ENCODE peak calls at places on chromosomes 4 and X, in four cellular contexts. P, Y, H and S are unnamed samples.

GRCh38 chr4:39469429-39470077 is 10.7 kb downstream of the LIAS start:
- DNase-seq in P (peak), H (no peak), Y (no peak), S (peak)

GRCh38 chr4:875818-876423 is 50.0 kb upstream of the CPLX1 start:
- DNase-seq in P (no peak), H (no peak), Y (no peak), S (no peak)

GRCh38 chr4:164779080-164779479 is 25.1 kb downstream of the SMIM31 start:
- DNase-seq in P (no peak), H (no peak), Y (no peak), S (no peak)

GRCh38 chr4:102554482-102554881 is 53.3 kb downstream of the NFKB1 start:
- DNase-seq in P (no peak), H (peak), Y (peak), S (no peak)

GRCh38 chrX:21802054-21802660 is 37.3 kb upstream of the MBTPS2 start:
- DNase-seq in H (no peak), P (peak), Y (no peak), S (peak)

GRCh38 chrX:50108264-50108663 is 92.5 kb downstream of the AKAP4 start:
- DNase-seq in Y (no peak), H (no peak), P (no peak), S (no peak)

GRCh38 chr4:28490669-28491068 is 1630.0 kb downstream of the STIM2 start:
- DNase-seq in Y (no peak), P (no peak), H (no peak), S (no peak)

GRCh38 chr4:37964734-37965457 is 4.7 kb downstream of the PTTG2 start:
- DNase-seq in H (no peak), P (no peak), Y (no peak), S (no peak)

GRCh38 chr4:166301266-166301665 is 428.2 kb downstream of the TLL1 start:
- DNase-seq in H (no peak), P (no peak), Y (no peak), S (no peak)

GRCh38 chr4:138235419-138235952 is 6.7 kb downstream of the SLC7A11 start:
- DNase-seq in H (no peak), Y (no peak), P (no peak), S (peak)

DNA sequence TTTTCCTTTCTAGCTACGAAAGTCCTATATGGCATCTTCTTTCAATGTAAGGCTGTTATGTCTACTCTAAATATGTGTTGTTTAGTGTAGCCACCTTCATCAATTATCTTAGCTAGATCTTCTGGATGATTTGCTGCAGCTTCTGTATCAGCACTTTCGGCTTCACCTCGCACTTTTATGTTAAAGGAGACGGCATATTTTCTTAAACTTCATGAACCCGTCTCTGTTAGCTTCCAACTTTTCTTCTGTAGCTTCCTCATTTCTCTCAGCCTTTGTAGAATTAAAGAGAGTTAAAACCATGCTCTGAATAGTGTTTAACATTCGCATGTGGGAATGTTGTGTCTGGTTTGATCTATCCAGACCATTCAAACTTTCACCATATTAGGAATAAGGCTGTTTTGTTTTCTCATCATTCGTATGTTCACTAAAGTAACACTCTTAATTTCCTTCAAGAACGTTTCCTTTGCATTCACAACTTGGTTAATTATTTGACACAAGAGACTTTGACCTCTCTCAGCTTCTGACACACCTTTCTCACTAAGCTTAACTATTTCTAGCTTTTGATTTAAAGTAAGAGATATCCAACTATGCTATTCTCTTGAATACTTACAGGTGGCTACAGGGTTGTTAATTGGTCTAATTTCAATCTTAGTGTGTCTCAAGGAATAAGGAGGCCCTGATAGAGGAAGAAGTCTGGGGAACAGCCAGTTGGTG is 476.8 kb downstream of the GABRG1 start:
- DNase-seq in P (no peak), Y (no peak), H (no peak), S (no peak)
- H3K4me3 ChIP-seq in P (no peak), Y (no peak), H (no peak), S (no peak)

GRCh38 chr4:77203380-77204197 is 46.6 kb downstream of the CCNG2 start:
- DNase-seq in H (peak), P (peak), Y (peak), S (no peak)
- TF ChIP-seq CTCF in H (peak), P (peak), Y (peak), S (peak)

GRCh38 chr4:168514249-168514852 is 17.5 kb downstream of the PALLD start:
- DNase-seq in H (no peak), Y (no peak), P (peak), S (no peak)

GRCh38 chr4:168508683-168509082 is 11.8 kb downstream of the PALLD start:
- DNase-seq in H (no peak), P (no peak), Y (no peak), S (no peak)

GRCh38 chr4:168509786-168510185 is 12.9 kb downstream of the PALLD start:
- DNase-seq in Y (no peak), P (no peak), H (no peak), S (no peak)

GRCh38 chr4:168515222-168516011 is 18.6 kb downstream of the PALLD start:
- DNase-seq in Y (peak), P (no peak), H (no peak), S (no peak)

GRCh38 chr4:168511780-168512467 is 15.1 kb downstream of the PALLD start:
- DNase-seq in H (no peak), Y (no peak), P (no peak), S (no peak)
- H3K4me3 ChIP-seq in H (no peak), Y (no peak), P (no peak), S (no peak)

DNA sequence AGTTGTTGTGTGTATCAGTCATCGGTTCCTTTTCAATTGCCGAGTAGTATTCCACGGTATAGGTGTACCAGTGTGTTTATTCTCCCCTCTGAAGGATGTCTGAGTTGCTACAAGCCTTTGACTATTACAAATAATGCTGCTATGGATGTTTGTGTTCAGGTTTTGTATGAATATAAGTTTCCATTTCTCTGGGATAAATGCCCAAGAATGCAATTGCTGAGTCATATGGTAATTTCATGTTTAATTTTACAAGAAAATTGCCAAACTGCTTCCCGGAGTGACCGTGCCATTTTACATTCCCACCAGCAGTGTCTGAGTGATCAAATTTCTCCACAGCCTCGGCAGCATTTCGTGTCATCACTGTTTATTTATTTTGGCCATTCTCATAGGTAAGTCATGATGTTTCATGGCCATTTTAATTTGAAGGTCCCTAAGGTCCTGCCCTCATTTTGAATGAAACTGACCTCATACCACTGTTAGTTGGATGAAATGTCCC is 73.9 kb downstream of the IRF2 start:
- DNase-seq in Y (no peak), H (no peak), P (no peak), S (peak)
- TF ChIP-seq CTCF in Y (no peak), H (peak), P (peak), S (no peak)

DNA sequence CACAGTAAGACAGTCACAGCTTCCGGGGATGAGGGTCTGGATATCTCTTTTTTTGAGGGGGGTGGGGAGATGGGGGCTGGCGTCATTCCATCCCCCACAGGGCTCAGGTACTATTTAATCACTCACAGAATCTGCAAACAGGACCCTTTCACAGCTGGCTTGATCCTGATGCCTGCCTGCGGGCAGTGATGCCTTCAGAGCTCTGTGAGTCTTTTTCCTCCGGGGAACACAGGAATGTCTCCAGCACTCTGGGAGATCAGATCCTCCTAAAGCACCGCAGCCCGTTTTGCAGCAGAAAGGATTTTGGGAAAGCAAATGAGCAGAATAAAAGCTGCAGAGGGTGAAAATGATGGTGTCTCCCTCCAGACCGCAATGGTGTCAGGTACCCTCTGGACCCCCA is 13.2 kb upstream of the SHOX start:
- DNase-seq in H (no peak), Y (no peak), P (no peak), S (no peak)
- H3K4me3 ChIP-seq in H (no peak), Y (no peak), P (no peak), S (no peak)

GRCh38 chr4:125244848-125245450 is 69.8 kb upstream of the FAT4 start:
- DNase-seq in Y (no peak), P (peak), H (no peak), S (no peak)
- TF ChIP-seq CTCF in Y (peak), P (peak), H (peak), S (peak)

DNA sequence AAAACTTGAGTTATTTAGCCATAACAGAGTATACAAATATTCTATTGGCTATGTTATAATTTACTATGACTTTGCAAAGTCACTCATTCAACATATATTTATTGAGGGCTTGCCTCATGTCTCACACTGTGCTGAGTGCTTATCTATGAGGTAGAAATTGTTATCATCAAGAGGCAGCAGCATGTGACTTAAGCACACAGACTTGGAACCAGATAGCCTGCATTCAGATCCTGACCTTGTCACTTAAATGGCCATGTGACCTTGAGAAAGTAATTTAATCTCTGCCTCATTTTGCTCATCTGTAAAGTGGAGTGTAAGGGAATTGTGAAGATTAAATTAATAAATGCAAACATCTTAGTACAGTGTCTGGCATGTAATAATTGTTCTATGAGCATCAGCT is 10.1 kb upstream of the EXOSC9 start:
- DNase-seq in Y (no peak), P (no peak), H (no peak), S (no peak)
- H3K4me3 ChIP-seq in Y (no peak), P (no peak), H (no peak), S (no peak)

DNA sequence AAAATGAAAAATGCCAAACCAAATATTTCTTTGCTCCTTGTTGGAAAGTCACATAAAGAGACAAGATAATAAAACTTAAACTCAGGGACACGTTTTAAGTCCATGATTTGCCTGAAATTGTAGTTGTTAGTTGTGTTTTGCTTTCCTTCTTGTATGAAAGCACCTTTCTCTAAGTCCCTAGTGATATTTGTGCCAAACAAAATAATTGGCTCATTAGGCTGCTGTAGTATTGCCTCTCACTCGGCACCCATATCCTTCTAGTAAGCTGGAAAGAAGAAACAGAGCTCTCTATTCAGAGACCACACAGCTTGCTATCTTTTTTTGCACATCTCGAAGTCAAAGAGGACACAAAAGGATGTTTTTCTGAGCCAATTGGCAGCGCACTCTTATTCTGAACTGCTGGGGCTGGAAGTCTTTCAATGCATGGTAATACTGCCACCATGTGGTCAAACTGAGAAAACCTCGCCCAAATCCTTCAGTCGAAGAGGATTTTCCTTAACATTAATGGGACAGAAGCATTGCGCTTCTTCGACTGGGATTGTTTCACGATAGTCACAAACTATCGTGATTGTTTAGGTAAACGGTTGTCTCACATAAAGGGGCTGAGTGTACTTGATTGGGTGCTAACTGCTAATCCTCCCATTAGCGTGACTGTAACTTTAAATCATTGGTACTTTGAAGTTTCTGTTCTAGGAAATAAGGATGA is 571.9 kb upstream of the LCORL start:
- DNase-seq in P (peak), H (no peak), Y (peak), S (peak)
- TF ChIP-seq CTCF in P (peak), H (peak), Y (peak), S (peak)

DNA sequence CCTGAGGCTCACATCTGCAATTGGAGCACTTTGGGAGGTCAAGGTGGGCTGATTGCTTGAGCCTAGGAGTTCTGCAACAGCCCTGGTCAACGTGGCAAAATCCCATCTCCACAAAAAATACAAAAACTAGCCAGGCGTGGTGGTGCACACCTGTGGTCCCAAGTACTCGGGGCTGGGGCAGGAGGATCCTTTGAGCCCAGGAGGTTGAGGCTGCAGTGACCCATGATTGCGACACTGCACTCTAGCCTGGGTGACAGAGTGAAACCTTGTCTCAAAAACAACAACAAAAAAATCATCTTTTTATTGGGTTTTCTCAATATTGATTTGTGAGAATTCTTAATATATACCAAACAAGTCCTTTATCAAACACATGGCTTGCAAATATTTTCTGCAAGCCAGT is 64.9 kb downstream of the ANKRD17 start:
- DNase-seq in Y (no peak), H (no peak), P (no peak), S (no peak)
- H3K4me3 ChIP-seq in Y (no peak), H (no peak), P (no peak), S (no peak)